ENCODE peak calls at places on chromosome 11, in nine cellular contexts. L is IMR-90, I is ovary, D is heart right ventricle, J is HCT116, S is cardiac muscle cell, Z is HepG2, Y is neural progenitor cell, B is upper lobe of right lung. O is an unnamed sample.

GRCh38 chr11:1156506-1157340 is 1.0 kb upstream of the MUC5AC start:
- DNase-seq in Y (no peak), Z (no peak), I (no peak), D (no peak), S (no peak), L (no peak), J (no peak), B (peak; percentile 28), O (no peak)

GRCh38 chr11:74592063-74592440 is 330 bp upstream of the POLD3 start:
- DNase-seq in Z (no peak), S (no peak), I (no peak), B (no peak), D (no peak), Y (no peak), J (no peak), L (peak; percentile 5), O (no peak)

GRCh38 chr11:396511-396947 is 2.5 kb downstream of the PKP3 start:
- DNase-seq in Z (peak; percentile 60), Y (no peak), L (no peak), I (no peak), D (no peak), J (no peak), B (no peak), S (no peak), O (peak; percentile 54)

GRCh38 chr11:16081756-16082531 is 274.4 kb downstream of the SOX6 start:
- DNase-seq in D (peak; percentile 5), I (no peak), J (no peak), S (no peak), B (no peak), L (no peak), Y (peak; percentile 55), Z (no peak), O (no peak)

GRCh38 chr11:40797981-40798380 is 661.5 kb downstream of the LRRC4C start:
- DNase-seq in J (no peak), I (no peak), Z (no peak), S (no peak), D (no peak), L (no peak), B (no peak), Y (no peak), O (no peak)

GRCh38 chr11:69554849-69555248 is 73.4 kb downstream of the LINC01488 start:
- DNase-seq in S (peak; percentile 21), D (no peak), J (no peak), Z (peak; percentile 11), I (no peak), Y (no peak), B (peak; percentile 17), L (no peak), O (no peak)

GRCh38 chr11:45794169-45794568 is 10.8 kb upstream of the SLC35C1 start:
- DNase-seq in D (no peak), L (no peak), J (no peak), Z (no peak), I (no peak), B (no peak), Y (no peak), S (no peak), O (no peak)

GRCh38 chr11:120785576-120785975 is 238.3 kb upstream of the TBCEL start:
- DNase-seq in B (no peak), S (no peak), I (no peak), L (no peak), D (no peak), Y (no peak), J (no peak), Z (no peak), O (no peak)

GRCh38 chr11:4195909-4196308 is 101.3 kb downstream of the RRM1 start:
- DNase-seq in Z (no peak), S (no peak), L (no peak), B (no peak), Y (no peak), I (no peak), J (no peak), D (no peak), O (no peak)

GRCh38 chr11:123356539-123356938 is 73.5 kb upstream of the GRAMD1B start:
- DNase-seq in J (no peak), Y (no peak), B (no peak), L (no peak), S (no peak), D (no peak), I (no peak), Z (no peak), O (no peak)

GRCh38 chr11:128492903-128493569 is 94.3 kb downstream of the ETS1 start:
- DNase-seq in S (peak; percentile 28), Z (no peak), I (no peak), B (no peak), L (no peak), J (no peak), D (no peak), Y (no peak), O (no peak)

GRCh38 chr11:66904561-66904960 is 47.7 kb downstream of the LRFN4 start:
- DNase-seq in S (no peak), B (no peak), Z (no peak), Y (no peak), I (no peak), D (no peak), J (no peak), L (no peak), O (no peak)

GRCh38 chr11:66904055-66904454 is 47.2 kb downstream of the LRFN4 start:
- DNase-seq in J (peak; percentile 23), D (no peak), L (peak; percentile 23), B (no peak), I (no peak), S (no peak), Y (no peak), Z (no peak), O (no peak)

GRCh38 chr11:66904981-66905521 is 48.2 kb downstream of the LRFN4 start:
- DNase-seq in J (no peak), B (no peak), Z (no peak), D (no peak), S (no peak), L (no peak), I (no peak), Y (no peak), O (no peak)

GRCh38 chr11:66906077-66906929 is 49.4 kb downstream of the LRFN4 start:
- DNase-seq in S (no peak), I (peak; percentile 40), Z (peak; percentile 81), J (peak; percentile 36), D (no peak), B (no peak), Y (peak; percentile 45), L (peak; percentile 49), O (peak; percentile 68)

GRCh38 chr11:66905631-66906030 is 48.8 kb downstream of the LRFN4 start:
- DNase-seq in I (no peak), Y (no peak), J (no peak), D (no peak), L (no peak), Z (no peak), S (no peak), B (no peak), O (no peak)
- H3K27ac ChIP-seq in I (no peak overlapping the region), Y (no peak overlapping the region), J (peak overlapping the region; percentile 21), D (no peak overlapping the region), L (no peak overlapping the region), Z (peak overlapping the region; percentile 89), S (no peak overlapping the region), B (no peak overlapping the region), O (peak overlapping the region; percentile 62)

GRCh38 chr11:87019582-87020271 is 18.0 kb upstream of the TMEM135 start:
- DNase-seq in B (no peak), Z (no peak), S (no peak), D (no peak), I (no peak), J (no peak), Y (no peak), L (peak; percentile 45), O (no peak)

GRCh38 chr11:87020764-87021365 is 16.9 kb upstream of the TMEM135 start:
- DNase-seq in B (no peak), D (no peak), J (no peak), S (no peak), I (no peak), Z (no peak), L (peak; percentile 20), Y (no peak), O (no peak)

GRCh38 chr11:87022738-87023137 is 15.0 kb upstream of the TMEM135 start:
- DNase-seq in L (no peak), D (no peak), Z (no peak), I (no peak), Y (no peak), B (no peak), J (no peak), S (no peak), O (no peak)

GRCh38 chr11:87020336-87020735 is 17.4 kb upstream of the TMEM135 start:
- DNase-seq in Z (no peak), I (no peak), D (no peak), B (no peak), J (no peak), S (no peak), Y (peak; percentile 57), L (no peak), O (no peak)

DNA sequence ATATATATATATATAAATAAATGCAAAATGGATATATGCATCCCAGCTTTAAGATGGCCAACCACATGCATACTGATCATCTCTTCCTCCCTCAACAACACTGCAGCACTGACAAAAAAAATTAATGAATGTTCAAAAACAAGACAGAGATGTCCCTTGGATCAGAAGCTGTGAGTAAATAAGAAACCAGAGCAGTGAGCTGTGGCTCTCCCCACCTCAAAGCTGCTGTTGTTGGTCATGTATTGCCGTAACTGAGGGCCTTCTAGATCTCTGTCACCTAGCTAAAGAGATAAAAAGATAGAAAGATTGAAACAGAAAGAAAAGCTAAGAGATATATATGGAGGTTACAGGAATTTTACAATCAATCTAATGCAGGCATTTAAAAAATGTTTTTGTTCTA is 15.5 kb upstream of the TMEM135 start:
- DNase-seq in I (no peak), Y (no peak), S (no peak), Z (no peak), B (no peak), J (no peak), D (no peak), L (no peak), O (no peak)
- H3K4me1 ChIP-seq in I (no peaks in the 10 kb centered on the region), Y (peaks cover 26% of the 10 kb centered on the region), S (no peaks in the 10 kb centered on the region), Z (peaks cover 53% of the 10 kb centered on the region), B (no peaks in the 10 kb centered on the region), J (no peaks in the 10 kb centered on the region), D (peaks cover 22% of the 10 kb centered on the region), L (peaks cover 7% of the 10 kb centered on the region), O (no peaks in the 10 kb centered on the region)

DNA sequence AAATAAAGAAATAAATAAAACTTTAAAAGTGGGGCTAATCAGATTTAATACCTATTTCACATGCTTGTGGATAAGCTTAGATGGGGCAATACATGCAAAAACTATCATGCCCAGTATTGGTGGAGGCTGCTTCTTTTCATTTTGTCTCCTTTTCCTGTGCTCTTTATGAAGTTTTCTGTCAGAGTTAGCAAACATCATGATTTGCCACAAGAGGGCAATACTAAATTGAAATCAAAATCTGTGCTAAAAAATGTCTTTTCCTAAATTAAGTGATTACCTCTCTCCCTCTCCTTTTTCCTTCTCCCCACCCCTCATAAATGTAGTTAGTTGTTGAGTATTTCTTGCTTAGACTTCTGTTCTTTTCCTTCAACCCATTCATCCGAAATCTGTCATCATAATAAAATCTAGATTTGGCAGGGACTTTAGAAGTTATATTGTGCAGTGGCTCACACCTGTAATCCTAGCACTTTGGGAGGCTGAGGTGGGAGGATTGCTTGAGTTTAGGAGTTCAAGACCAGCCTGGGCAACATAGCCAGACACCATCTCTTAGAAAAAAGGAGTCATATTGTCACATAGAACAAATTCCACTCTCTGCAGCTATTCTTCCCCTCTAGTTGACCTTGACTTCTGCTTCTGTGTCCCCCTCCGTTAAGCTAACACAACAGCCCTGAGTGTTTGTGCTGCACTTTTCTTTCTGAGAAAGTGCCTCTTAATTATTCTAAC is 4.7 kb upstream of the ARHGAP42 start:
- DNase-seq in I (no peak), B (no peak), L (peak; percentile 46), Y (no peak), D (no peak), Z (no peak), J (peak; percentile 21), S (no peak), O (no peak)
- TF ChIP-seq CTCF in I (peak; percentile 32), B (peak; percentile 52), L (peak; percentile 62), Y (peak; percentile 52), D (peak; percentile 54), Z (peak; percentile 33), J (peak; percentile 45), S (peak; percentile 56), O (peak; percentile 42)

GRCh38 chr11:77473001-77473800 is 693 bp downstream of the PAK1 start:
- DNase-seq in D (peak; percentile 18), S (peak; percentile 77), B (peak; percentile 83), L (no peak), I (peak; percentile 65), Z (no peak), J (no peak), Y (peak; percentile 75), O (peak; percentile 67)
- H3K27ac ChIP-seq in D (peak overlapping the region; percentile 73), S (peak overlapping the region; percentile 70), B (peak overlapping the region; percentile 78), L (no peak overlapping the region), I (peak overlapping the region; percentile 90), Z (no peak overlapping the region), J (peak overlapping the region; percentile 52), Y (no peak overlapping the region), O (peak overlapping the region; percentile 90)